ENCODE peak calls at places on chromosomes 13 and 19, in four cellular contexts. F is Caco-2, M is psoas muscle, K is astrocyte of the spinal cord. V is an unnamed sample.

GRCh38 chr13:104993708-104994107 is 1541.8 kb downstream of the EFNB2 start:
- DNase-seq in M (no peak), K (no peak), F (no peak), V (no peak)

GRCh38 chr13:81714513-81714912 is 1373.6 kb upstream of the SPRY2 start:
- DNase-seq in F (no peak), M (no peak), K (no peak), V (no peak)

GRCh38 chr13:81171065-81171647 is 830.2 kb upstream of the SPRY2 start:
- DNase-seq in M (no peak), F (peak), K (peak), V (peak)

GRCh38 chr13:75514080-75515040 is 23.3 kb downstream of the COMMD6 start:
- DNase-seq in F (no peak), M (no peak), K (peak), V (no peak)

GRCh38 chr19:48921721-48922500 is 11.6 kb upstream of the DHDH start:
- DNase-seq in K (no peak), M (no peak), F (no peak), V (no peak)

GRCh38 chr13:111389621-111390521 is 69.4 kb downstream of the TEX29 start:
- DNase-seq in M (no peak), F (no peak), K (no peak), V (no peak)

GRCh38 chr13:37386276-37386675 is 212.3 kb downstream of the POSTN start:
- DNase-seq in F (no peak), M (no peak), K (peak), V (no peak)

GRCh38 chr19:8578642-8579265 is 1.5 kb upstream of the MYO1F start:
- DNase-seq in M (peak), F (peak), K (peak), V (peak)

GRCh38 chr19:33282036-33282686 is 20.2 kb downstream of the CEBPA start:
- DNase-seq in M (no peak), F (no peak), K (peak), V (no peak)

GRCh38 chr19:47713046-47714021 is at the start of gene EHD2:
- DNase-seq in M (peak), K (peak), F (peak), V (no peak)

GRCh38 chr19:15022752-15023151 is 26.5 kb upstream of the CASP14 start:
- DNase-seq in K (no peak), M (no peak), F (no peak), V (no peak)

GRCh38 chr13:104385409-104385808 is 1319.2 kb upstream of the SLC10A2 start:
- DNase-seq in M (no peak), F (no peak), K (peak), V (no peak)

GRCh38 chr19:23409392-23410048 is 14.2 kb upstream of the ZNF91 start:
- DNase-seq in F (no peak), K (no peak), M (no peak), V (no peak)

GRCh38 chr13:111111376-111111937 is 3.7 kb upstream of the ARHGEF7 start:
- DNase-seq in F (no peak), M (peak), K (no peak), V (no peak)

GRCh38 chr19:49210108-49210900 is 52.7 kb downstream of the TRPM4 start:
- DNase-seq in M (peak), F (peak), K (peak), V (peak)

GRCh38 chr13:27821566-27821965 is 29.3 kb downstream of the GSX1 start:
- DNase-seq in M (no peak), K (peak), F (no peak), V (no peak)

GRCh38 chr19:6729573-6730152 is 7.7 kb downstream of the GPR108 start:
- DNase-seq in K (no peak), F (no peak), M (no peak), V (no peak)

GRCh38 chr13:77925616-77926015 is 7.0 kb upstream of the EDNRB start:
- DNase-seq in K (no peak), F (no peak), M (no peak), V (no peak)

GRCh38 chr19:45254044-45254531 is 3.0 kb downstream of the MARK4 start:
- DNase-seq in K (no peak), F (peak), M (no peak), V (no peak)

GRCh38 chr19:6071103-6071485 is 39.2 kb downstream of the RFX2 start:
- DNase-seq in F (no peak), M (no peak), K (peak), V (no peak)

GRCh38 chr13:113058129-113058987 is 47.2 kb upstream of the F7 start:
- DNase-seq in F (no peak), K (no peak), M (peak), V (no peak)

GRCh38 chr13:110390572-110390971 is 83.5 kb downstream of the COL4A2 start:
- DNase-seq in K (peak), F (no peak), M (no peak), V (no peak)

GRCh38 chr13:27336005-27336673 is 65.5 kb downstream of the RASL11A start:
- DNase-seq in M (no peak), F (no peak), K (peak), V (no peak)

GRCh38 chr13:59780058-59780457 is 383.7 kb downstream of the DIAPH3 start:
- DNase-seq in F (no peak), K (no peak), M (no peak), V (no peak)

GRCh38 chr13:66657165-66657895 is 572.8 kb downstream of the PCDH9 start:
- DNase-seq in M (peak), K (peak), F (no peak), V (no peak)

GRCh38 chr19:30684613-30685012 is 312.4 kb downstream of the ZNF536 start:
- DNase-seq in F (no peak), K (no peak), M (no peak), V (no peak)

GRCh38 chr19:56670961-56671612 is 470 bp downstream of the ZNF835 start:
- DNase-seq in F (no peak), M (no peak), K (no peak), V (no peak)

GRCh38 chr19:31338069-31338767 is 11.0 kb downstream of the TSHZ3 start:
- DNase-seq in K (peak), M (peak), F (peak), V (no peak)

GRCh38 chr19:58399903-58400637 is 4.6 kb downstream of the RNF225 start:
- DNase-seq in F (no peak), M (no peak), K (no peak), V (no peak)

GRCh38 chr19:17615889-17616685 is 60.6 kb downstream of the COLGALT1 start:
- DNase-seq in M (peak), F (peak), K (no peak), V (no peak)

GRCh38 chr19:18562086-18562485 is 4.4 kb downstream of the KXD1 start:
- DNase-seq in M (peak), F (no peak), K (no peak), V (no peak)

GRCh38 chr19:42175952-42176648 is 41.4 kb downstream of the DEDD2 start:
- DNase-seq in K (peak), M (no peak), F (no peak), V (no peak)

GRCh38 chr19:34075661-34076091 is 96.6 kb upstream of the LSM14A start:
- DNase-seq in K (no peak), F (no peak), M (no peak), V (no peak)

GRCh38 chr13:87498681-87499080 is 172.5 kb upstream of the SLITRK5 start:
- DNase-seq in K (peak), M (no peak), F (peak), V (peak)

GRCh38 chr13:24176351-24177101 is 16.0 kb downstream of the SPATA13 start:
- DNase-seq in K (no peak), M (no peak), F (no peak), V (no peak)